ENCODE peak calls at places on chromosomes 16 and 17, in eight cellular contexts. V is fibroblast of pulmonary artery, K is stomach, W is fibroblast of mammary gland, E is AG10803, P is body of pancreas, Z is GM23338, H is fibroblast of the aortic adventitia. A is an unnamed sample.

GRCh38 chr16:9372934-9373890 is 281.8 kb downstream of the HAPSTR1 start:
- DNase-seq in E (no peak), P (no peak), K (no peak), W (no peak), H (no peak), Z (peak; percentile 22), V (no peak), A (peak; percentile 79)

GRCh38 chr16:80591071-80591935 is 50.5 kb downstream of the DYNLRB2 start:
- DNase-seq in V (no peak), P (no peak), K (no peak), H (no peak), Z (no peak), E (no peak), W (no peak), A (no peak)

GRCh38 chr17:75843577-75844529 is at the start of gene UNC13D:
- DNase-seq in P (peak; percentile 51), W (no peak), E (no peak), Z (no peak), H (no peak), V (no peak), K (peak; percentile 58), A (peak; percentile 47)

GRCh38 chr17:68302666-68303065 is 11.4 kb downstream of the ARSG start:
- DNase-seq in W (no peak), E (no peak), P (no peak), K (no peak), H (no peak), Z (no peak), V (no peak), A (no peak)

GRCh38 chr17:38568845-38569510 is 36.8 kb downstream of the SRCIN1 start:
- DNase-seq in Z (no peak), E (no peak), K (no peak), H (no peak), W (no peak), P (no peak), V (no peak), A (no peak)

GRCh38 chr17:45218895-45219661 is 2.6 kb upstream of the FMNL1 start:
- DNase-seq in V (peak; percentile 83), H (peak; percentile 90), W (peak; percentile 89), K (peak; percentile 92), E (peak; percentile 90), P (peak; percentile 88), Z (peak; percentile 89), A (peak; percentile 91)

GRCh38 chr17:9095390-9095789 is 74.1 kb downstream of the NTN1 start:
- DNase-seq in P (no peak), Z (no peak), K (no peak), H (no peak), E (peak; percentile 6), W (no peak), V (no peak), A (no peak)

GRCh38 chr16:48361012-48361411 is 24.2 kb downstream of the SIAH1 start:
- DNase-seq in V (no peak), Z (no peak), P (no peak), W (no peak), H (no peak), E (no peak), K (no peak), A (no peak)

GRCh38 chr17:83055911-83056582 is 23.4 kb upstream of the METRNL start:
- DNase-seq in P (no peak), V (peak; percentile 56), K (peak; percentile 21), Z (no peak), H (peak; percentile 76), W (peak; percentile 91), E (peak; percentile 78), A (peak; percentile 11)

GRCh38 chr17:22599322-22599721 is 907.0 kb downstream of the KCNJ18 start:
- DNase-seq in P (no peak), H (no peak), K (no peak), Z (no peak), V (no peak), W (no peak), E (no peak), A (no peak)

GRCh38 chr17:8002646-8003593 is 505 bp downstream of the GUCY2D start:
- DNase-seq in H (no peak), Z (peak; percentile 68), V (no peak), W (no peak), E (no peak), P (no peak), K (no peak), A (no peak)

GRCh38 chr17:13735444-13735843 is 133.7 kb upstream of the HS3ST3A1 start:
- DNase-seq in P (no peak), H (no peak), V (no peak), K (no peak), Z (peak; percentile 61), E (peak; percentile 27), W (peak; percentile 76), A (peak; percentile 70)

GRCh38 chr17:44933824-44934744 is 13.5 kb downstream of the KIF18B start:
- DNase-seq in K (no peak), P (no peak), H (no peak), W (no peak), E (no peak), Z (no peak), V (no peak), A (no peak)

GRCh38 chr16:10957771-10958486 is 13.6 kb downstream of the CLEC16A start:
- DNase-seq in V (no peak), H (no peak), P (no peak), E (no peak), Z (no peak), K (no peak), W (peak; percentile 51), A (no peak)

GRCh38 chr17:39001703-39002637 is 34.8 kb upstream of the FBXO47 start:
- DNase-seq in K (peak; percentile 48), W (peak; percentile 95), E (peak; percentile 86), P (peak; percentile 51), H (peak; percentile 95), Z (peak; percentile 46), V (peak; percentile 87), A (no peak)

GRCh38 chr17:76772842-76773521 is 35.1 kb downstream of the MFSD11 start:
- DNase-seq in H (peak; percentile 79), Z (no peak), E (peak; percentile 87), K (no peak), V (peak; percentile 60), W (peak; percentile 92), P (no peak), A (peak; percentile 92)

DNA sequence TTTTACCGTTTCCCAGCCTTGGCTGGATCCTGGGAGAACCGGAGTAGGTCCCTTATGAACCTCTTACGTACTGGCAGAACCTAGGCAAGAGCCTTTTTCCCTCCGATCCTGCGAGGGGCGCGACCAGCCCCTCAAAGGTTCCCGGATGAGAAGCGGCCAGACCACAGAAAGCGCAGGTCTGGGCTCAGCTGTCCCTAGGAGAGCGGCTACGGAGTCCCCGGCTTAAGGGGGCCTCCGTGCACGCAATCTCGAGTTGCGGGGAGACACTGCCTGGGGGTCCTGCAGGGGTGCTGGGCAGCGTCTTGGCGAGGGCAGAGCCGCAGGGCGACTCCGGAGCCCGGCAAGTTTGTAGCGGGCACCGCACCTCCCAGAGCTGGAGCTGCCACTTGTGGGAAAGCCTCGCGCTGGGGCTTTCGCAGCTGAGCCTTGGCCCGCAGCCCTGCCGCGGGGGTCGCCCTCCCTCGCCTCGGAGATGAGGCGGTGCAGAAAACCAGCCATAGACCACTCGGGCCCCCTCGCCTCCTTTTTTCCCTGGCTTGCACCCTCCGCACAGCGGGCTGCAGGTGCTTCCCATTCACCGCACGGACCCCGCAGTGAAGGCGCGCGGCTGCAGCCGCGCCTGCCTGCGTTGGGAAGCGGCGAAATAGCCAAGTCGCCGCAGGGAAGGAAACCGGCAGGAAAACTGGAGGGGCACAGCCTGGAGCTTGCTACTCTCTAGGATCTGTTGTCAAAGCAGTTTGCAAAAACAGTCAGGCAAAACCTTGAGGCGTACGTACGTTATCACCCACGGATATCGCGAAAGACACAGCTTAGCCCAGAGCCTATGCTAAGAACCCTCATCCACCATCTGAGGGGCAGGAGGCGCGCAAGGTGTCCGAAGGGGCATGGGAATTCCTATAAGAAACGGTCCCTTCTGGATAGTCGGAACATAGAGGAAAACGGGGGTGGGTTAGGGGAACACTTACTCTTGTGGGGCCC is 834 bp downstream of the CDH8 start:
- DNase-seq in E (no peak), K (no peak), V (no peak), W (no peak), Z (peak; percentile 84), P (no peak), H (no peak), A (no peak)
- H3K4me3 ChIP-seq in E (peak overlapping the region; percentile 50), K (peak overlapping the region; percentile 32), V (no peak overlapping the region), W (no peak overlapping the region), Z (peak overlapping the region; percentile 71), P (no peak overlapping the region), H (no peak overlapping the region), A (no peak overlapping the region)

GRCh38 chr16:89200850-89201466 is 621 bp upstream of the SLC22A31 start:
- DNase-seq in E (no peak), P (no peak), H (no peak), W (no peak), Z (peak; percentile 56), V (no peak), K (no peak), A (no peak)
- H3K4me3 ChIP-seq in E (no peak overlapping the region), P (no peak overlapping the region), H (peak overlapping the region; percentile 54), W (no peak overlapping the region), Z (peak overlapping the region; percentile 66), V (no peak overlapping the region), K (peak overlapping the region; percentile 43), A (peak overlapping the region; percentile 37)

DNA sequence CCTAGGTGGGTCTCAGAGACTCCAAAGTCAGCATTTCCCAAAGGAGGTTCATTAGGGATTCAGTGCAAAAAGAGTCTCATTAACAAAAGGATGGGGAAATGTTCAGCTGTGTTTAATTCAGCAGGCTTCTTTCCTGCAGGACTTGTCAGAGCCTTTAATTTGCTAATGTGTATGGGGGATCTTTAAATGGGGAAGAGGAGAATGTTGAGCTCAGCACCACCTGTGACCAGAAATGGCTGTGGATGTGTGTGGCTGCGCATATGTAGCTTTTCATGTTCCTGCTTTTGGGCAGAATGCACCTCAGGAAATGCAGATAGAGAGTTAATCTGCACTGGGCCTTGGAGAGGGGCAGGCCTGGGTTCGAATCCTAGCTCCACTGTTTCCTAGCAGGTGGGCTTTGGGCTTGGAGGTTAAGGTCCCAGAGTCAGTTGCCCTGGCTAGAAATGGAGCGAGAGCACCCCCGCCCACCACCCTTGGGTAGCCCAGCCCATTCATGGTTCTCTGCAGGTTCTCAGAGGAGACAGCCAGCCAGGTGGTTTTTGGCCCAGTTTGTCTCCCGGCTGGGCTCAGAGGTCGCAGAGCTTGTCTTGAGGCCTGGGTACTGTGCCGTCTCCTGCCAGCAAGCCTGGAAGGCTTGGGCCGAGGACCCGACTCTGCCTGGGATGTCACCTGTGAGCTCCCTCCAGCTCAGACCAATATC is 9.2 kb downstream of the ADCY7 start:
- DNase-seq in P (no peak), K (no peak), Z (no peak), V (no peak), W (no peak), H (no peak), E (no peak), A (no peak)
- H3K4me3 ChIP-seq in P (no peak overlapping the region), K (peak overlapping the region; percentile 34), Z (no peak overlapping the region), V (no peak overlapping the region), W (no peak overlapping the region), H (no peak overlapping the region), E (no peak overlapping the region), A (no peak overlapping the region)

DNA sequence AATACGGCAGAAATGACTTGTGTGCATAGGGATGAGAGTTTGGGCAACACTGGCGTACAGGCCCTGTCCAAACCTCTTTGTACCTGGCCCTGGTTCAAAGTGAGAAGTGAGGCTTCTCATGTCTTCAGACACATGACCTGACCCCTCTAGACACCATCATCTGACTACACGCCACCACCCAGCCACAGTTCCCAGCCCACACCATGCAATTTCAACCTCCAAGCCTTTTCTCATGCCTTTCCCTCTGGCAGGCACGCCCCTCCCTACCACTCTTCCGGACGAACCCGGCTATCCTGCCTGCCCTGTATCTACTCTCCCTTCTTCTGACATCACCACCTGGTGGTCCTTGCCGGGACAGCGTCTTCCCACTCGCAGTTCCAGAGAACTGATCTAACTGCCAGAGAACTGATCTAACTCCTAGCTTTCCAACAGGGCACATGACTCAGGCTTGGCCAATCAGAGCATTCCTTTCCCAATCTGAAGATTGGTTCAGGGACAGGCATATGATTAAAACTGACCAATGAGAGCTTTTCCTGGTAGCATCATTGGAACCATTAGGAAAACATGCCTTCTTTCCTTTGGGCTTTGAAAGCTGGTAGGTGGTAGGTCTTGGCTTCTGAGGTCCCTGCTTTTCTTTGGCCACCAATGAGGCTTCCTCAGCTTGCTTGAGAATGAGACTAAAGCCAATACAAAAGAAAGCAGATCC is 27.0 kb upstream of the IL21R start:
- DNase-seq in Z (peak; percentile 97), P (peak; percentile 44), K (peak; percentile 33), V (peak; percentile 83), H (peak; percentile 70), E (peak; percentile 68), W (peak; percentile 87), A (peak; percentile 93)
- H3K4me3 ChIP-seq in Z (no peak overlapping the region), P (no peak overlapping the region), K (no peak overlapping the region), V (no peak overlapping the region), H (no peak overlapping the region), E (no peak overlapping the region), W (no peak overlapping the region), A (no peak overlapping the region)

A was measured in WERI-Rb-1.